ENCODE peak calls at places on chromosomes 4 and X, in five cellular contexts. Q, F, W, J and M are unnamed samples.

GRCh38 chr4:159010100-159010499 is 92.8 kb upstream of the RAPGEF2 start:
- DNase-seq in Q (no peak), J (peak; percentile 9), F (no peak), W (no peak), M (no peak)

GRCh38 chr4:146654976-146655761 is 16.5 kb downstream of the POU4F2 start:
- DNase-seq in F (no peak), J (no peak), Q (no peak), W (no peak), M (no peak)

GRCh38 chr4:118757761-118758213 is 72.6 kb downstream of the METTL14 start:
- DNase-seq in W (no peak), J (no peak), F (no peak), Q (no peak), M (no peak)

GRCh38 chr4:169612869-169613859 is 781 bp upstream of the NEK1 start:
- DNase-seq in F (peak; percentile 60), Q (peak; percentile 63), W (peak; percentile 95), J (peak; percentile 96), M (peak; percentile 86)

GRCh38 chr4:52028970-52029369 is 8.8 kb upstream of the LRRC66 start:
- DNase-seq in W (no peak), Q (no peak), F (no peak), J (no peak), M (no peak)

GRCh38 chr4:107330915-107331314 is 294.8 kb upstream of the DKK2 start:
- DNase-seq in Q (no peak), J (no peak), W (no peak), F (no peak), M (no peak)

GRCh38 chr4:186148335-186148975 is 42.9 kb upstream of the CYP4V2 start:
- DNase-seq in F (no peak), Q (no peak), J (no peak), W (no peak), M (no peak)

GRCh38 chrX:33434256-33435092 is 223.1 kb upstream of the DMD start:
- DNase-seq in W (no peak), Q (peak; percentile 3), F (peak; percentile 14), J (peak; percentile 29), M (peak; percentile 70)

GRCh38 chrX:40207626-40208025 is 109.9 kb upstream of the BCOR start:
- DNase-seq in J (no peak), W (no peak), Q (peak; percentile 19), F (no peak), M (no peak)

GRCh38 chrX:152845618-152846240 is 14.9 kb downstream of the NSDHL start:
- DNase-seq in J (no peak), Q (no peak), W (peak; percentile 60), F (no peak), M (no peak)

GRCh38 chr4:163167333-163167626 is 590 bp upstream of the NAF1 start:
- DNase-seq in F (no peak), W (no peak), Q (no peak), J (peak; percentile 40), M (no peak)

GRCh38 chrX:121103381-121103780 is 56.0 kb downstream of the GLUD2 start:
- DNase-seq in W (no peak), F (no peak), Q (no peak), J (no peak), M (no peak)

GRCh38 chrX:42535233-42535632 is 242.7 kb downstream of the PPP1R2C start:
- DNase-seq in Q (no peak), W (no peak), F (no peak), J (no peak), M (no peak)

GRCh38 chr4:109801895-109802319 is at the start of gene CFI:
- DNase-seq in W (no peak), J (no peak), F (no peak), Q (no peak), M (no peak)

GRCh38 chr4:128986019-128986418 is 107.3 kb downstream of the SCLT1 start:
- DNase-seq in Q (no peak), W (no peak), J (no peak), F (no peak), M (no peak)

GRCh38 chr4:6598127-6598526 is 23.1 kb downstream of the MAN2B2 start:
- DNase-seq in F (no peak), W (no peak), Q (no peak), J (no peak), M (no peak)

GRCh38 chrX:39196192-39197102 is 395.2 kb downstream of the MID1IP1 start:
- DNase-seq in F (no peak), J (no peak), W (no peak), Q (peak; percentile 62), M (no peak)

GRCh38 chrX:154594491-154594890 is 9.6 kb downstream of the CTAG1A start:
- DNase-seq in J (no peak), W (peak; percentile 29), Q (no peak), F (no peak), M (no peak)

GRCh38 chrX:13699183-13699826 is 10.4 kb downstream of the RAB9A start:
- DNase-seq in Q (peak; percentile 47), F (no peak), J (no peak), W (no peak), M (no peak)

GRCh38 chr4:74822603-74823002 is 28.3 kb upstream of the BTC start:
- DNase-seq in Q (no peak), J (no peak), W (no peak), F (no peak), M (no peak)

GRCh38 chr4:101022151-101023024 is 324.9 kb downstream of the PPP3CA start:
- DNase-seq in F (no peak), J (no peak), W (no peak), Q (no peak), M (no peak)

GRCh38 chr4:141346144-141346543 is 125.4 kb downstream of the ZNF330 start:
- DNase-seq in Q (peak; percentile 51), F (no peak), J (peak; percentile 76), W (no peak), M (peak; percentile 66)

GRCh38 chrX:20270557-20270880 is 3.8 kb upstream of the RPS6KA3 start:
- DNase-seq in F (no peak), W (no peak), J (no peak), Q (no peak), M (no peak)

GRCh38 chr4:3867403-3868100 is 101.4 kb downstream of the ADRA2C start:
- DNase-seq in J (no peak), Q (no peak), W (no peak), F (no peak), M (no peak)

GRCh38 chrX:33923262-33923661 is 208.9 kb downstream of the FAM47A start:
- DNase-seq in J (no peak), Q (no peak), W (no peak), F (no peak), M (no peak)

GRCh38 chrX:38249965-38250364 is 29.3 kb upstream of the SRPX start:
- DNase-seq in Q (no peak), J (no peak), W (no peak), F (no peak), M (no peak)

GRCh38 chr4:125397226-125397625 is 82.5 kb downstream of the FAT4 start:
- DNase-seq in F (no peak), W (no peak), J (no peak), Q (no peak), M (no peak)